ENCODE peak calls at places on chromosomes 11 and 22, in four cellular contexts. One of them, this sample, is unnamed. For H3K9me1, H3K9me3 and H3K4me1, the result is how much of the 10 kb centered on the place peaks cover.

GRCh38 chr11:72856551-72857342 is 42.5 kb downstream of the ATG16L2 start:
- DNase-seq in endothelial cell of umbilical vein: peak
- DNase-seq in IMR-90: no peak
- DNase-seq in K562: no peak
- DNase-seq in this sample: no peak

GRCh38 chr22:25919452-25919851 is 177.5 kb downstream of the MYO18B start:
- DNase-seq in K562: no peak
- DNase-seq in IMR-90: no peak
- DNase-seq in endothelial cell of umbilical vein: no peak
- DNase-seq in this sample: no peak

GRCh38 chr11:74338963-74339362 is 27.5 kb upstream of the P4HA3 start:
- DNase-seq in endothelial cell of umbilical vein: no peak
- DNase-seq in K562: no peak
- DNase-seq in IMR-90: no peak
- DNase-seq in this sample: no peak

GRCh38 chr11:64970731-64971151 is 1.2 kb downstream of the MAJIN start:
- DNase-seq in IMR-90: no peak
- DNase-seq in K562: no peak
- DNase-seq in endothelial cell of umbilical vein: peak
- DNase-seq in this sample: peak

GRCh38 chr11:48108231-48109045 is 108.2 kb upstream of the OR4B1 start:
- DNase-seq in K562: no peak
- DNase-seq in IMR-90: no peak
- DNase-seq in endothelial cell of umbilical vein: no peak
- DNase-seq in this sample: no peak

GRCh38 chr22:48031589-48031988 is 1269.1 kb downstream of the TBC1D22A start:
- DNase-seq in K562: no peak
- DNase-seq in endothelial cell of umbilical vein: no peak
- DNase-seq in IMR-90: no peak
- DNase-seq in this sample: no peak

GRCh38 chr22:45910928-45911467 is 66.0 kb downstream of the WNT7B start:
- DNase-seq in K562: no peak
- DNase-seq in IMR-90: no peak
- DNase-seq in endothelial cell of umbilical vein: no peak
- DNase-seq in this sample: no peak

GRCh38 chr11:79418241-79418640 is 22.6 kb downstream of the TENM4 start:
- DNase-seq in endothelial cell of umbilical vein: no peak
- DNase-seq in K562: no peak
- DNase-seq in IMR-90: no peak
- DNase-seq in this sample: no peak

GRCh38 chr22:22681221-22681739 is 36.9 kb downstream of the GGTLC2 start:
- DNase-seq in K562: peak
- DNase-seq in IMR-90: peak
- DNase-seq in endothelial cell of umbilical vein: no peak
- DNase-seq in this sample: no peak

GRCh38 chr11:17810736-17811135 is 76.2 kb downstream of the KCNC1 start:
- DNase-seq in IMR-90: peak
- DNase-seq in K562: no peak
- DNase-seq in endothelial cell of umbilical vein: peak
- DNase-seq in this sample: no peak

GRCh38 chr11:80417681-80418080 is 976.9 kb upstream of the TENM4 start:
- DNase-seq in endothelial cell of umbilical vein: no peak
- DNase-seq in IMR-90: no peak
- DNase-seq in K562: no peak
- DNase-seq in this sample: no peak

DNA sequence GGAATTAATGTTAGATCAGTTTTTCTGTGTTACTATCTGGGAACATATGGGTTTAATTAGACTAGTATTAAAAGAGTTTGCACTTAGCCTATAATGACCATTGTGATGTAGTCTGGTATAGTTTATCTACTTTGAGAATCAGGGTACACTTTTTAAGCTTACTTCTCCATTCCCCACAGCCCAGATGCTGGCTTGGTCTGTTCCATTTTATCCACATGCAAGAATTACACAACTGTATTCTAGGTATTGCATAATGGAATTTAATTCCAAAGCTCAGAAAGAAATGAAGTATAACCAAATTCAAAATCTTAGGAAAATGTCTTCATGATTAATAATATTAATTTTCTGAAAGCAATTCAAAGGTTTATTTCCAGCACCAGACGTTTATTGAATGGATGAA is 122.2 kb upstream of the PDGFD start:
- DNase-seq in IMR-90: no peak
- DNase-seq in endothelial cell of umbilical vein: no peak
- DNase-seq in K562: no peak
- DNase-seq in this sample: no peak
- H3K9me1 ChIP-seq in IMR-90: under half
- H3K9me1 ChIP-seq in endothelial cell of umbilical vein: under half
- H3K9me1 ChIP-seq in K562: under half
- H3K9me1 ChIP-seq in this sample: under half

GRCh38 chr22:11627436-11627797 is 3900.6 kb upstream of the OR11H1 start:
- DNase-seq in endothelial cell of umbilical vein: peak
- DNase-seq in K562: no peak
- DNase-seq in IMR-90: no peak
- DNase-seq in this sample: no peak
- H3K9me3 ChIP-seq in endothelial cell of umbilical vein: under half
- H3K9me3 ChIP-seq in K562: under half
- H3K9me3 ChIP-seq in IMR-90: half or more
- H3K9me3 ChIP-seq in this sample: under half

GRCh38 chr11:3855808-3856491 is 486 bp downstream of the STIM1 start:
- DNase-seq in K562: no peak
- DNase-seq in endothelial cell of umbilical vein: peak
- DNase-seq in IMR-90: no peak
- DNase-seq in this sample: no peak

GRCh38 chr11:3854977-3855807 is at the start of gene STIM1:
- DNase-seq in IMR-90: peak
- DNase-seq in endothelial cell of umbilical vein: peak
- DNase-seq in K562: peak
- DNase-seq in this sample: peak

GRCh38 chr11:3856856-3857553 is 1.5 kb downstream of the STIM1 start:
- DNase-seq in IMR-90: no peak
- DNase-seq in endothelial cell of umbilical vein: no peak
- DNase-seq in K562: no peak
- DNase-seq in this sample: no peak

GRCh38 chr11:3859373-3859881 is 4.0 kb downstream of the STIM1 start:
- DNase-seq in endothelial cell of umbilical vein: no peak
- DNase-seq in K562: peak
- DNase-seq in IMR-90: no peak
- DNase-seq in this sample: no peak

GRCh38 chr11:3857628-3858027 is 2.2 kb downstream of the STIM1 start:
- DNase-seq in IMR-90: no peak
- DNase-seq in endothelial cell of umbilical vein: no peak
- DNase-seq in K562: no peak
- DNase-seq in this sample: no peak
- H3K4me1 ChIP-seq in IMR-90: under half
- H3K4me1 ChIP-seq in endothelial cell of umbilical vein: under half
- H3K4me1 ChIP-seq in K562: under half
- H3K4me1 ChIP-seq in this sample: under half

DNA sequence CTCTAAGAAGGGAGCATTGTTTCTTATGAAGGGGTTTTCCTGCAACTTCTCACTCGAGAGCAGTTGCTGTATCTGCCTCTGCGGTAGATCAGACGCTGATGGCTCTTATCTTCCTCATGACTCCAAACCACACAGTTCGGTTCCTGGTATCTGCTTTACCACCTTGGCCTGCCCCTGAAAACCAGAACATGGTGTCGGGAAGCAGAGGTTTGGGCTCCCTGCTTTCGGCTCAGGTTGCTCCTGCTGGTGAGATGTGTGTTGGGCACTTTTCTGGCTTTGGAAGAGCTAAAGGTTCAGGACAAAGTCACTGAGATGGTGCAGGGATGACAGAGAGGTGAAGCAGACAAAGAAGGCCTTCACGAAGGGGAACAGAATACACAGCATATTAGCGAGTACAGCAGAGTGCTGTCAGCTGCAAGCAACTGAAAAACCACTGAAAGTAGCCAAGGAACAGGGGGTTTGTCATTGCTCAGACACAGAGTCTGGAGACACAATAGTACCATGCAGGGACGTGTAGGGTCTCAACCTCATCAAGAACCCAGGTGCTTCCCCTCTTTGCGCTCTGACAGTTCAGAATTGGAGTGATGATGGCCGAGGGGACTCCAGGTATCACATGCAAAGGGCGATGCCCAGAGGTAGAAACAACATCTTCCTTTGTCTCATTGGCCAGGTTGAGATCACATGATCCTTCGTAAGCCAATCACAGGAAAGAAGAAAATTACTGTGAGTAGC is 11.9 kb upstream of the CSF2RB start:
- DNase-seq in endothelial cell of umbilical vein: no peak
- DNase-seq in IMR-90: no peak
- DNase-seq in K562: peak
- DNase-seq in this sample: no peak
- H3K9me1 ChIP-seq in endothelial cell of umbilical vein: under half
- H3K9me1 ChIP-seq in IMR-90: under half
- H3K9me1 ChIP-seq in K562: under half
- H3K9me1 ChIP-seq in this sample: under half

DNA sequence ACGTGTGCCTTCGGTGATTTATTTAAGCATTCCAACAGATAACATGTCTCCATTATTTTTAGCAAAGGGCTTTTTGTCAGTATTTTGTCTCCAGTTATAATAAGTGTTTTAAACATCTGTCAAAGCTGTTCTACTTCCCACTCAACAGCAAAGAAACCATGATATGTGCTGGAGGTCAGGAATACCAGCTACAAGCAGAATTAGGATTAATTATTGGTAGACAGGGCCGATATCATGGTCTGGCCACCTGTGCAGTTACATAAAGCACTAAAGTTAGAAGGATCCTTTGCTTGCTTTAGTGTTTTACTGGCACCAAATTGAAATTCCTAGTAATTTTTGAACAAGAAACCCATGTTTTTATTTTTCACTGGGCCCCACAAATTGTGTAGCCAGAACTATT is 591.3 kb upstream of the ARHGAP42 start:
- DNase-seq in K562: no peak
- DNase-seq in endothelial cell of umbilical vein: no peak
- DNase-seq in IMR-90: no peak
- DNase-seq in this sample: no peak
- H3K9me3 ChIP-seq in K562: under half
- H3K9me3 ChIP-seq in endothelial cell of umbilical vein: under half
- H3K9me3 ChIP-seq in IMR-90: under half
- H3K9me3 ChIP-seq in this sample: under half

DNA sequence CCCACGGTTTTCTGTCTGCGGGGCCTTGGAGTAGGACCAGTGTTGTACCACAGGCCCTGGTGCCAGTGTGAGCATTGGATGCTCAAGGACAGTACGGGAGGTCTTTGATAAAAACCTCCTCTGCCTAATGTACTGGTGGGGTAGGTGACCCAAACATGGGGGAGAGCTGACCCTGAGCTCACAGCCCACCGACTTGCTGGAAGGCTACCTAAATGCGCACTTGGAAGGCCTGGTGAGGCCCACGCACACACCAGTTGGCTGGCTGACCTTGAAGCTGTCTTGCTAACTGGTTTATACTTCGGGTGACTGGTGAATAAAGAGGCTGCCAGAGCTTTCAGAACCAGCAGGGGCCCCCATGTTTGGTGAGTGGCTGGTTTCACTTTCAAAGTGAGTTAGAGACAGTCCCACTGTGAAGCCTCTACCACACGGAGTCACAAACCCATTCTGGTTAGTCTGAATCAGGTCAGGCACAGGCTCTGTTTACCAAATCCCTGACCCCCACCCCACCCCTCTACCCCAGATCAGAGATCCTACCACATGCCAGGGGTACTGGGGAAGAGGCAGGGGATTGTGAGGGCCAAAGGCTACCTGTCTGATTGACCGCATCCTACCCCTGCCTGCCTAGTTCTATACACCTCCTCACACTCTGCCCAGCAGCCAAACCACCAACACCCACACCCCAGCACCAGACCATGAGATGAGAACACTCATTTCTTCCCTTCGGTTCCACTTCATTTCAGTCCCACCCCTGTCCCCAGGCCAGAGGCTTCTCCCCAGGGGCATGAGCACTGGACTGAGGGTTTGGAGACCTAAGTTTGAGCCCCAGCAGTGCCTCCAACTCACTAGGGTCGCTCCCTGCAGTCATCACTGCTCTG is 12.7 kb upstream of the IL2RB start:
- DNase-seq in K562: no peak
- DNase-seq in endothelial cell of umbilical vein: no peak
- DNase-seq in IMR-90: no peak
- DNase-seq in this sample: no peak
- H3K4me1 ChIP-seq in K562: under half
- H3K4me1 ChIP-seq in endothelial cell of umbilical vein: under half
- H3K4me1 ChIP-seq in IMR-90: under half
- H3K4me1 ChIP-seq in this sample: under half

GRCh38 chr11:1671658-1672057 is 25.3 kb upstream of the KRTAP5-6 start:
- DNase-seq in endothelial cell of umbilical vein: no peak
- DNase-seq in IMR-90: no peak
- DNase-seq in K562: no peak
- DNase-seq in this sample: no peak
- H3K9me1 ChIP-seq in endothelial cell of umbilical vein: under half
- H3K9me1 ChIP-seq in IMR-90: under half
- H3K9me1 ChIP-seq in K562: under half
- H3K9me1 ChIP-seq in this sample: under half

GRCh38 chr11:70595016-70595415 is 196.7 kb downstream of the CTTN start:
- DNase-seq in K562: no peak
- DNase-seq in endothelial cell of umbilical vein: no peak
- DNase-seq in IMR-90: no peak
- DNase-seq in this sample: no peak

GRCh38 chr11:70594031-70594430 is 195.7 kb downstream of the CTTN start:
- DNase-seq in endothelial cell of umbilical vein: no peak
- DNase-seq in IMR-90: no peak
- DNase-seq in K562: no peak
- DNase-seq in this sample: no peak

GRCh38 chr11:70590356-70590991 is 192.1 kb downstream of the CTTN start:
- DNase-seq in IMR-90: no peak
- DNase-seq in endothelial cell of umbilical vein: no peak
- DNase-seq in K562: no peak
- DNase-seq in this sample: no peak

GRCh38 chr11:70593446-70593983 is 195.2 kb downstream of the CTTN start:
- DNase-seq in endothelial cell of umbilical vein: no peak
- DNase-seq in K562: no peak
- DNase-seq in IMR-90: no peak
- DNase-seq in this sample: no peak

GRCh38 chr11:70592641-70593165 is 194.4 kb downstream of the CTTN start:
- DNase-seq in K562: no peak
- DNase-seq in endothelial cell of umbilical vein: no peak
- DNase-seq in IMR-90: no peak
- DNase-seq in this sample: no peak
- H3K9me3 ChIP-seq in K562: under half
- H3K9me3 ChIP-seq in endothelial cell of umbilical vein: under half
- H3K9me3 ChIP-seq in IMR-90: under half
- H3K9me3 ChIP-seq in this sample: under half

GRCh38 chr11:44853674-44854073 is 97.0 kb downstream of the TP53I11 start:
- DNase-seq in endothelial cell of umbilical vein: no peak
- DNase-seq in IMR-90: no peak
- DNase-seq in K562: no peak
- DNase-seq in this sample: no peak

GRCh38 chr11:44852952-44853351 is 97.7 kb downstream of the TP53I11 start:
- DNase-seq in IMR-90: no peak
- DNase-seq in endothelial cell of umbilical vein: no peak
- DNase-seq in K562: no peak
- DNase-seq in this sample: no peak

GRCh38 chr11:44854146-44854545 is 96.5 kb downstream of the TP53I11 start:
- DNase-seq in endothelial cell of umbilical vein: no peak
- DNase-seq in K562: no peak
- DNase-seq in IMR-90: no peak
- DNase-seq in this sample: no peak

GRCh38 chr11:44851496-44851895 is 99.2 kb downstream of the TP53I11 start:
- DNase-seq in IMR-90: no peak
- DNase-seq in endothelial cell of umbilical vein: no peak
- DNase-seq in K562: no peak
- DNase-seq in this sample: no peak

GRCh38 chr11:44852159-44852707 is 98.5 kb downstream of the TP53I11 start:
- DNase-seq in endothelial cell of umbilical vein: no peak
- DNase-seq in IMR-90: peak
- DNase-seq in K562: no peak
- DNase-seq in this sample: no peak
- H3K4me1 ChIP-seq in endothelial cell of umbilical vein: under half
- H3K4me1 ChIP-seq in IMR-90: under half
- H3K4me1 ChIP-seq in K562: under half
- H3K4me1 ChIP-seq in this sample: under half

This sample was measured in keratinocyte.